ENCODE peak calls at places on chromosomes 11 and 22, in ten cellular contexts. B is hepatocyte, E is heart left ventricle, C is neuronal stem cell, L is mammary epithelial cell, O is AG04450, J is ovary, X is IMR-90, K is pancreas, Y is fibroblast of lung. H is an unnamed sample.

GRCh38 chr11:11998091-11998781 is 10.2 kb downstream of the DKK3 start:
- DNase-seq in L (peak; percentile 86), O (peak; percentile 69), K (no peak), C (no peak), Y (peak; percentile 96), E (no peak), B (no peak), X (peak; percentile 95), J (no peak), H (no peak)

GRCh38 chr11:12756101-12756500 is 81.9 kb downstream of the TEAD1 start:
- DNase-seq in X (no peak), E (no peak), B (no peak), C (no peak), O (no peak), K (no peak), J (no peak), L (no peak), Y (no peak), H (no peak)

GRCh38 chr11:3959015-3959917 is 103.8 kb downstream of the STIM1 start:
- DNase-seq in Y (peak; percentile 81), K (no peak), C (no peak), O (no peak), X (peak; percentile 71), L (peak; percentile 79), J (no peak), B (no peak), E (no peak), H (no peak)

GRCh38 chr22:34885852-34886251 is 180.1 kb upstream of the ISX start:
- DNase-seq in K (no peak), E (no peak), X (no peak), O (no peak), C (no peak), Y (peak; percentile 20), J (no peak), B (no peak), L (peak; percentile 86), H (no peak)

GRCh38 chr11:115085461-115086220 is 407.3 kb downstream of the NXPE2 start:
- DNase-seq in L (no peak), X (no peak), K (no peak), B (no peak), Y (peak; percentile 28), E (no peak), O (no peak), J (no peak), C (no peak), H (peak; percentile 17)

GRCh38 chr11:19822531-19822930 is 109.9 kb downstream of the NAV2 start:
- DNase-seq in E (no peak), O (no peak), X (no peak), L (no peak), Y (no peak), B (no peak), K (no peak), C (no peak), J (no peak), H (no peak)

GRCh38 chr22:38505595-38506117 is 455 bp downstream of the DDX17 start:
- DNase-seq in O (no peak), J (peak; percentile 80), B (peak; percentile 85), E (peak; percentile 90), K (peak; percentile 91), X (peak; percentile 46), L (peak; percentile 63), Y (peak; percentile 60), C (no peak), H (peak; percentile 87)

GRCh38 chr22:29208879-29209623 is 3.4 kb downstream of the EMID1 start:
- DNase-seq in L (no peak), Y (no peak), O (no peak), K (peak; percentile 70), E (no peak), B (no peak), X (no peak), C (no peak), J (no peak), H (no peak)

GRCh38 chr22:30472994-30473720 is 1.3 kb upstream of the SEC14L3 start:
- DNase-seq in X (no peak), J (no peak), C (no peak), E (no peak), O (no peak), Y (no peak), L (peak; percentile 21), K (no peak), B (no peak), H (no peak)

GRCh38 chr22:38755155-38755910 is 465 bp downstream of the SUN2 start:
- DNase-seq in K (peak; percentile 99), Y (peak; percentile 72), E (peak; percentile 97), L (peak; percentile 65), J (peak; percentile 90), B (peak; percentile 93), X (peak; percentile 48), C (peak; percentile 69), O (no peak), H (peak; percentile 95)

GRCh38 chr11:119567667-119568582 is 145.0 kb upstream of the THY1 start:
- DNase-seq in X (peak; percentile 85), B (peak; percentile 67), O (peak; percentile 36), L (peak; percentile 52), K (no peak), J (no peak), Y (peak; percentile 80), E (no peak), C (no peak), H (no peak)

GRCh38 chr11:46338988-46339666 is 8.1 kb upstream of the DGKZ start:
- DNase-seq in Y (no peak), K (no peak), O (no peak), L (no peak), X (no peak), E (no peak), C (no peak), B (peak; percentile 51), J (no peak), H (peak; percentile 73)

GRCh38 chr11:46337626-46338345 is 9.5 kb upstream of the DGKZ start:
- DNase-seq in Y (no peak), C (no peak), E (no peak), L (no peak), X (no peak), J (no peak), O (no peak), B (no peak), K (no peak), H (no peak)

GRCh38 chr11:46338636-46338987 is 8.7 kb upstream of the DGKZ start:
- DNase-seq in B (no peak), E (no peak), O (no peak), X (peak; percentile 26), Y (no peak), L (no peak), K (no peak), J (no peak), C (no peak), H (no peak)

GRCh38 chr11:46341454-46341853 is 5.8 kb upstream of the DGKZ start:
- DNase-seq in B (no peak), C (no peak), Y (no peak), L (no peak), E (no peak), X (no peak), J (no peak), K (no peak), O (no peak), H (no peak)

DNA sequence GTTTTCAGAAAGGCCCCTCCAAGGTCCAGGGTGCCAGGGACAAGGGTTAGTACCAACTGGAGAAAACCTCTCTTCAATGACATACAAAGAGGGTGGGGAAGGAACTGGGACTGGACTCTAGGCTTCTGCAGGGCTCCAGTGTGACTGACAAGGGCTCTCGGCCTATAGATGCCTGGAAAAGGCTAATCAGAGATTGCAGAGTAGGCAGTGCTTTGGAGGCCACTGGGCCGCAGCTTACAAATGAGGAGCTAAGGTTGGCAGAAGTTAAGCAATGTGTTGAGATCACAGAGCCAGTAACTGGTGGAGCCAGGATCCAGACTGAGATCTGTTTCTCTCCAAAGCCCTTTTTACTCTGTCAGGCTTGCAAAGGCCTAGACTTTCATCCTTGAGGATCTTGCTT is 7.4 kb upstream of the DGKZ start:
- DNase-seq in O (no peak), E (no peak), C (no peak), Y (no peak), B (peak; percentile 71), X (no peak), J (no peak), L (no peak), K (no peak), H (no peak)
- H3K27ac ChIP-seq in O (no peak overlapping the region), E (peak overlapping the region; percentile 93), C (no peak overlapping the region), Y (no peak overlapping the region), B (peak overlapping the region; percentile 68), X (no peak overlapping the region), J (no peak overlapping the region), L (no peak overlapping the region), K (no peak overlapping the region), H (peak overlapping the region; percentile 92)

GRCh38 chr11:92227233-92227593 is 2.6 kb downstream of the FAT3 start:
- DNase-seq in E (no peak), L (no peak), C (peak; percentile 59), J (no peak), B (no peak), O (no peak), X (no peak), Y (no peak), K (no peak), H (no peak)
- H3K4me3 ChIP-seq in E (peak overlapping the region; percentile 49), L (no peak overlapping the region), C (peak overlapping the region; percentile 93), J (no peak overlapping the region), B (peak overlapping the region; percentile 57), O (no peak overlapping the region), X (no peak overlapping the region), Y (peak overlapping the region; percentile 61), K (no peak overlapping the region), H (no peak overlapping the region)

GRCh38 chr11:112539741-112540140 is 279.1 kb upstream of the PLET1 start:
- DNase-seq in C (no peak), B (no peak), O (no peak), Y (no peak), J (no peak), L (no peak), E (no peak), K (no peak), X (no peak), H (no peak)
- H3K27ac ChIP-seq in C (no peak overlapping the region), B (no peak overlapping the region), O (no peak overlapping the region), Y (no peak overlapping the region), J (no peak overlapping the region), L (no peak overlapping the region), E (no peak overlapping the region), K (no peak overlapping the region), X (no peak overlapping the region), H (no peak overlapping the region)

GRCh38 chr11:105035262-105035620 is 297 bp upstream of the CASP1 start:
- DNase-seq in X (no peak), K (no peak), C (no peak), J (no peak), L (no peak), B (no peak), Y (no peak), O (no peak), E (no peak), H (no peak)

GRCh38 chr11:105033781-105034180 is 1.2 kb downstream of the CASP1 start:
- DNase-seq in J (no peak), Y (no peak), B (no peak), C (no peak), O (no peak), K (no peak), E (no peak), X (no peak), L (no peak), H (no peak)

GRCh38 chr11:105027671-105028070 is 4.7 kb upstream of the CASP5 start:
- DNase-seq in B (no peak), O (no peak), J (no peak), E (no peak), K (no peak), X (no peak), Y (no peak), L (no peak), C (no peak), H (no peak)

GRCh38 chr11:105032495-105032894 is 2.4 kb downstream of the CASP1 start:
- DNase-seq in B (no peak), J (no peak), K (no peak), O (no peak), L (no peak), E (no peak), X (no peak), Y (no peak), C (no peak), H (no peak)

GRCh38 chr11:105033344-105033743 is 1.6 kb downstream of the CASP1 start:
- DNase-seq in B (no peak), J (no peak), L (no peak), K (no peak), O (no peak), Y (no peak), E (no peak), X (no peak), C (no peak), H (no peak)
- H3K4me3 ChIP-seq in B (no peak overlapping the region), J (no peak overlapping the region), L (peak overlapping the region; percentile 59), K (no peak overlapping the region), O (no peak overlapping the region), Y (peak overlapping the region; percentile 11), E (peak overlapping the region; percentile 53), X (peak overlapping the region; percentile 17), C (no peak overlapping the region), H (peak overlapping the region; percentile 59)